ENCODE peak calls at places on chromosome 6, in six cellular contexts. C is fibroblast of pulmonary artery, T is T-helper 2 cell, F is substantia nigra, B is BE2C, N is LHCN-M2. S is an unnamed sample.

GRCh38 chr6:117615981-117616961 is 14.0 kb upstream of the GOPC start:
- DNase-seq in N (peak; percentile 82), B (no peak), C (no peak), F (no peak), T (no peak), S (peak; percentile 9)

GRCh38 chr6:144285548-144285797 is 338 bp downstream of the UTRN start:
- DNase-seq in C (no peak), N (no peak), B (no peak), F (no peak), T (no peak), S (no peak)

GRCh38 chr6:105896052-105896820 is 189.9 kb upstream of the PRDM1 start:
- DNase-seq in C (no peak), F (no peak), T (no peak), N (no peak), B (no peak), S (no peak)

GRCh38 chr6:162032620-162033019 is 694.9 kb downstream of the PRKN start:
- DNase-seq in B (no peak), N (peak; percentile 87), F (no peak), C (peak; percentile 11), T (no peak), S (no peak)

GRCh38 chr6:8633762-8634161 is 198.4 kb upstream of the SLC35B3 start:
- DNase-seq in T (no peak), N (no peak), F (no peak), B (no peak), C (no peak), S (no peak)

GRCh38 chr6:32886674-32887383 is 32.8 kb downstream of the PSMB9 start:
- DNase-seq in B (no peak), F (no peak), C (peak; percentile 80), N (peak; percentile 91), T (no peak), S (peak; percentile 30)

GRCh38 chr6:11755725-11756124 is 22.9 kb downstream of the ADTRP start:
- DNase-seq in T (no peak), B (no peak), N (no peak), C (no peak), F (no peak), S (no peak)

GRCh38 chr6:105401247-105402089 is 1.4 kb downstream of the PREP start:
- DNase-seq in N (peak; percentile 14), F (no peak), B (no peak), C (no peak), T (no peak), S (no peak)

GRCh38 chr6:4844108-4844507 is 67.9 kb downstream of the CDYL start:
- DNase-seq in T (no peak), F (no peak), C (no peak), N (no peak), B (peak; percentile 88), S (no peak)

GRCh38 chr6:7726416-7727149 is 684 bp downstream of the BMP6 start:
- DNase-seq in N (no peak), B (no peak), T (no peak), F (no peak), C (no peak), S (no peak)

GRCh38 chr6:48213076-48213788 is 102.2 kb upstream of the PTCHD4 start:
- DNase-seq in N (no peak), B (no peak), C (no peak), T (no peak), F (no peak), S (no peak)

GRCh38 chr6:5744497-5744896 is 262.2 kb downstream of the NRN1 start:
- DNase-seq in B (peak; percentile 70), T (no peak), N (no peak), C (no peak), F (no peak), S (no peak)

GRCh38 chr6:105600342-105601293 is 197.7 kb upstream of the PREP start:
- DNase-seq in F (no peak), C (peak; percentile 89), T (no peak), B (no peak), N (peak; percentile 75), S (no peak)

GRCh38 chr6:32102255-32102654 is 6.9 kb downstream of the TNXB start:
- DNase-seq in T (no peak), C (no peak), B (no peak), F (no peak), N (no peak), S (no peak)

GRCh38 chr6:27139753-27140522 is 107.6 kb upstream of the PRSS16 start:
- DNase-seq in F (no peak), B (peak; percentile 67), N (no peak), C (peak; percentile 18), T (no peak), S (no peak)

GRCh38 chr6:154528286-154528915 is 17.9 kb upstream of the CNKSR3 start:
- DNase-seq in C (no peak), N (no peak), T (no peak), F (no peak), B (no peak), S (no peak)

GRCh38 chr6:74720923-74721322 is 484.9 kb downstream of the COL12A1 start:
- DNase-seq in C (peak; percentile 18), N (no peak), F (no peak), B (no peak), T (no peak), S (no peak)

GRCh38 chr6:148700713-148701392 is 46.0 kb upstream of the UST start:
- DNase-seq in N (peak; percentile 56), B (no peak), C (peak; percentile 78), T (no peak), F (no peak), S (peak; percentile 42)

GRCh38 chr6:96542702-96543101 is 20.2 kb upstream of the FHL5 start:
- DNase-seq in T (no peak), C (peak; percentile 15), F (no peak), B (peak; percentile 11), N (no peak), S (no peak)

GRCh38 chr6:4088684-4089083 is 9.7 kb upstream of the FAM217A start:
- DNase-seq in B (no peak), F (no peak), C (no peak), N (no peak), T (no peak), S (no peak)

GRCh38 chr6:19841181-19841580 is 4.0 kb downstream of the ID4 start:
- DNase-seq in F (no peak), C (no peak), B (no peak), T (no peak), N (no peak), S (no peak)

GRCh38 chr6:25122622-25123237 is 156.4 kb upstream of the CARMIL1 start:
- DNase-seq in T (no peak), N (no peak), B (no peak), F (no peak), C (no peak), S (no peak)

GRCh38 chr6:43120938-43121913 is 45.1 kb downstream of the PTK7 start:
- DNase-seq in C (peak; percentile 98), B (peak; percentile 69), F (no peak), T (no peak), N (peak; percentile 98), S (peak; percentile 67)

GRCh38 chr6:89793586-89793985 is 26.0 kb downstream of the MDN1 start:
- DNase-seq in F (no peak), C (no peak), N (peak; percentile 95), T (no peak), B (no peak), S (no peak)

GRCh38 chr6:25113436-25113835 is 165.7 kb upstream of the CARMIL1 start:
- DNase-seq in N (no peak), C (no peak), T (no peak), B (no peak), F (no peak), S (no peak)

GRCh38 chr6:143872211-143872610 is 7.9 kb downstream of the ZC2HC1B start:
- DNase-seq in T (no peak), B (no peak), F (no peak), N (peak; percentile 13), C (peak; percentile 3), S (no peak)

GRCh38 chr6:36326351-36326995 is 10.2 kb downstream of the BNIP5 start:
- DNase-seq in C (peak; percentile 12), N (peak; percentile 55), T (no peak), F (peak; percentile 5), B (peak; percentile 70), S (no peak)

GRCh38 chr6:142518761-142519160 is 217.0 kb downstream of the ADGRG6 start:
- DNase-seq in T (no peak), F (no peak), B (peak; percentile 56), N (no peak), C (no peak), S (no peak)

GRCh38 chr6:166866839-166867637 is 89.3 kb downstream of the RNASET2 start:
- DNase-seq in F (no peak), T (no peak), C (no peak), B (no peak), N (no peak), S (no peak)

GRCh38 chr6:108945686-108946158 is 97.5 kb downstream of the ARMC2 start:
- DNase-seq in N (no peak), B (no peak), T (no peak), F (peak; percentile 25), C (peak; percentile 79), S (no peak)

S was measured in H54.